ENCODE peak calls at places on chromosomes 7 and 10, in seven cellular contexts. One of them, this sample, is unnamed.

GRCh38 chr10:113550365-113550764 is 2.5 kb upstream of the HABP2 start:
- DNase-seq in MM.1S: no peak
- DNase-seq in endothelial cell: no peak
- DNase-seq in hepatocyte: no peak
- DNase-seq in GM13976: no peak
- DNase-seq in cardiac fibroblast: peak
- DNase-seq in breast epithelium: no peak
- DNase-seq in this sample: peak

GRCh38 chr10:66180651-66181318 is 745.1 kb upstream of the LRRTM3 start:
- DNase-seq in GM13976: peak
- DNase-seq in cardiac fibroblast: peak
- DNase-seq in MM.1S: peak
- DNase-seq in hepatocyte: peak
- DNase-seq in endothelial cell: peak
- DNase-seq in breast epithelium: no peak
- DNase-seq in this sample: peak

GRCh38 chr7:36228039-36228438 is 75.0 kb downstream of the EEPD1 start:
- DNase-seq in hepatocyte: no peak
- DNase-seq in breast epithelium: no peak
- DNase-seq in GM13976: no peak
- DNase-seq in MM.1S: no peak
- DNase-seq in endothelial cell: no peak
- DNase-seq in cardiac fibroblast: no peak
- DNase-seq in this sample: no peak

GRCh38 chr10:125057158-125058001 is 103.0 kb downstream of the CTBP2 start:
- DNase-seq in breast epithelium: no peak
- DNase-seq in endothelial cell: peak
- DNase-seq in MM.1S: peak
- DNase-seq in GM13976: peak
- DNase-seq in cardiac fibroblast: peak
- DNase-seq in hepatocyte: peak
- DNase-seq in this sample: peak

GRCh38 chr7:7971308-7972040 is 2.9 kb downstream of the GLCCI1 start:
- DNase-seq in MM.1S: no peak
- DNase-seq in endothelial cell: no peak
- DNase-seq in GM13976: no peak
- DNase-seq in cardiac fibroblast: no peak
- DNase-seq in hepatocyte: no peak
- DNase-seq in breast epithelium: no peak
- DNase-seq in this sample: no peak

GRCh38 chr7:130894146-130895005 is 160.4 kb upstream of the KLF14 start:
- DNase-seq in cardiac fibroblast: peak
- DNase-seq in GM13976: no peak
- DNase-seq in MM.1S: no peak
- DNase-seq in breast epithelium: no peak
- DNase-seq in hepatocyte: no peak
- DNase-seq in endothelial cell: no peak
- DNase-seq in this sample: no peak

GRCh38 chr10:98403812-98404504 is 11.0 kb downstream of the PYROXD2 start:
- DNase-seq in hepatocyte: no peak
- DNase-seq in endothelial cell: no peak
- DNase-seq in MM.1S: no peak
- DNase-seq in GM13976: no peak
- DNase-seq in breast epithelium: no peak
- DNase-seq in cardiac fibroblast: peak
- DNase-seq in this sample: no peak

GRCh38 chr7:128899392-128899791 is 11.1 kb downstream of the KCP start:
- DNase-seq in GM13976: no peak
- DNase-seq in breast epithelium: no peak
- DNase-seq in hepatocyte: no peak
- DNase-seq in MM.1S: no peak
- DNase-seq in cardiac fibroblast: no peak
- DNase-seq in endothelial cell: no peak
- DNase-seq in this sample: no peak

GRCh38 chr10:63935705-63936104 is 414.5 kb downstream of the REEP3 start:
- DNase-seq in MM.1S: peak
- DNase-seq in hepatocyte: no peak
- DNase-seq in endothelial cell: no peak
- DNase-seq in breast epithelium: no peak
- DNase-seq in cardiac fibroblast: peak
- DNase-seq in GM13976: peak
- DNase-seq in this sample: peak
- TF ChIP-seq CTCF in MM.1S: peak
- TF ChIP-seq CTCF in hepatocyte: peak
- TF ChIP-seq CTCF in endothelial cell: no peak
- TF ChIP-seq CTCF in breast epithelium: no peak
- TF ChIP-seq CTCF in cardiac fibroblast: peak
- TF ChIP-seq CTCF in GM13976: no peak
- TF ChIP-seq CTCF in this sample: no peak

GRCh38 chr7:120023494-120024167 is 249.3 kb upstream of the KCND2 start:
- DNase-seq in MM.1S: no peak
- DNase-seq in cardiac fibroblast: peak
- DNase-seq in endothelial cell: no peak
- DNase-seq in hepatocyte: no peak
- DNase-seq in breast epithelium: no peak
- DNase-seq in GM13976: no peak
- DNase-seq in this sample: no peak
- TF ChIP-seq CTCF in MM.1S: no peak
- TF ChIP-seq CTCF in cardiac fibroblast: no peak
- TF ChIP-seq CTCF in endothelial cell: no peak
- TF ChIP-seq CTCF in hepatocyte: no peak
- TF ChIP-seq CTCF in breast epithelium: no peak
- TF ChIP-seq CTCF in GM13976: no peak
- TF ChIP-seq CTCF in this sample: no peak

GRCh38 chr7:148286150-148286549 is 304.4 kb upstream of the C7orf33 start:
- DNase-seq in cardiac fibroblast: no peak
- DNase-seq in breast epithelium: no peak
- DNase-seq in endothelial cell: peak
- DNase-seq in MM.1S: peak
- DNase-seq in hepatocyte: peak
- DNase-seq in GM13976: no peak
- DNase-seq in this sample: no peak
- TF ChIP-seq CTCF in cardiac fibroblast: no peak
- TF ChIP-seq CTCF in breast epithelium: no peak
- TF ChIP-seq CTCF in endothelial cell: no peak
- TF ChIP-seq CTCF in MM.1S: peak
- TF ChIP-seq CTCF in hepatocyte: peak
- TF ChIP-seq CTCF in GM13976: no peak
- TF ChIP-seq CTCF in this sample: no peak

GRCh38 chr7:29607889-29608288 is 44.3 kb downstream of the PRR15 start:
- DNase-seq in endothelial cell: no peak
- DNase-seq in GM13976: no peak
- DNase-seq in hepatocyte: peak
- DNase-seq in MM.1S: no peak
- DNase-seq in breast epithelium: no peak
- DNase-seq in cardiac fibroblast: peak
- DNase-seq in this sample: no peak

GRCh38 chr7:29611941-29612527 is 48.4 kb downstream of the PRR15 start:
- DNase-seq in hepatocyte: no peak
- DNase-seq in breast epithelium: no peak
- DNase-seq in endothelial cell: no peak
- DNase-seq in MM.1S: no peak
- DNase-seq in cardiac fibroblast: no peak
- DNase-seq in GM13976: no peak
- DNase-seq in this sample: no peak

GRCh38 chr7:29609162-29610030 is 45.8 kb downstream of the PRR15 start:
- DNase-seq in endothelial cell: peak
- DNase-seq in cardiac fibroblast: peak
- DNase-seq in breast epithelium: no peak
- DNase-seq in GM13976: peak
- DNase-seq in MM.1S: peak
- DNase-seq in hepatocyte: peak
- DNase-seq in this sample: no peak

GRCh38 chr7:29612596-29612995 is 49.0 kb downstream of the PRR15 start:
- DNase-seq in breast epithelium: no peak
- DNase-seq in cardiac fibroblast: peak
- DNase-seq in MM.1S: no peak
- DNase-seq in GM13976: no peak
- DNase-seq in hepatocyte: no peak
- DNase-seq in endothelial cell: no peak
- DNase-seq in this sample: no peak

DNA sequence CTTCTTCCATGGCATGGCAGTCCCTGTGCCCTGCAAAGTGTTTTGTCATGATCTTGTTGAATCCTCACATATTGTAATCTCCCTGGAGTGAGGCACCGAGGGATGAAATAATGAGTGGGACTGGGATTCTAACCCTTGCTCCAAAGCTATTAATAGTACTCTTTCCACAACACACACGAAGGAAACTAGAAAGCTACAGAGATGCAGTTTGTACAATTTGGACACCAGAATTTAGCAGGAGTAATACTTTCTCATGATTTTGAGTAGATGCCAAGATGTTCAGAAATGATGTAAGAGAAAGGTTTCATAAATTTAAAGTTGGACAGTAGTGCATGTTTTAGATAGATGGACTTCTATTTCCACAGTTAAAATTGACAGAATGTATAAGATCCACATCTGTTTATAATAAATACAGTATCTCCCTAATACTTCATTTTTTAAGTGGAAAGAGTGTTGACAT is 46.4 kb downstream of the PRR15 start:
- DNase-seq in hepatocyte: no peak
- DNase-seq in GM13976: no peak
- DNase-seq in endothelial cell: no peak
- DNase-seq in MM.1S: no peak
- DNase-seq in breast epithelium: no peak
- DNase-seq in cardiac fibroblast: peak
- DNase-seq in this sample: no peak
- TF ChIP-seq CTCF in hepatocyte: no peak
- TF ChIP-seq CTCF in GM13976: no peak
- TF ChIP-seq CTCF in endothelial cell: peak
- TF ChIP-seq CTCF in MM.1S: no peak
- TF ChIP-seq CTCF in breast epithelium: no peak
- TF ChIP-seq CTCF in cardiac fibroblast: no peak
- TF ChIP-seq CTCF in this sample: no peak

DNA sequence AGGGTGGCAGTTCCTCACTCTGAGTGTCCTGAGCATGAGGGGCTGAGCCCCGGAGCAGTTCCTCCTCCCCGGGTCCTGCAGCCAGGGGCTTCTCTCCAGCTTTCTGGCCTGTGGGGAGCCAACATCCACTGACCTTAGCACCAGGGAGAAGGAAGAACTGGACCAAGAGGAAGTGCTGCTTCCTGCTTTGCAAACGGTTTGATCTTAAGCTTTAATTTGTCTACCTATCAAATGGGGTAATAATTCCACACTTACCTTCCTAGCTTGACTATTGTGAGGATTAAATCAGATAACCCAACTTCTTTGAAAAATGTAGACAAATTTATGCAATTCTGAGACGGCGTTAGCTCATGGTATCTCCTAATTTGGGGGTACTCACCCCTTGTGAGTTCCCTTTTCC is 2.0 kb downstream of the NOBOX start:
- DNase-seq in GM13976: no peak
- DNase-seq in cardiac fibroblast: no peak
- DNase-seq in hepatocyte: no peak
- DNase-seq in endothelial cell: no peak
- DNase-seq in MM.1S: no peak
- DNase-seq in breast epithelium: no peak
- DNase-seq in this sample: no peak
- TF ChIP-seq CTCF in GM13976: no peak
- TF ChIP-seq CTCF in cardiac fibroblast: no peak
- TF ChIP-seq CTCF in hepatocyte: no peak
- TF ChIP-seq CTCF in endothelial cell: no peak
- TF ChIP-seq CTCF in MM.1S: no peak
- TF ChIP-seq CTCF in breast epithelium: no peak
- TF ChIP-seq CTCF in this sample: no peak

GRCh38 chr10:91643700-91644099 is 10.8 kb upstream of the PPP1R3C start:
- DNase-seq in endothelial cell: no peak
- DNase-seq in hepatocyte: no peak
- DNase-seq in MM.1S: no peak
- DNase-seq in breast epithelium: no peak
- DNase-seq in GM13976: no peak
- DNase-seq in cardiac fibroblast: peak
- DNase-seq in this sample: no peak
- TF ChIP-seq CTCF in endothelial cell: peak
- TF ChIP-seq CTCF in hepatocyte: peak
- TF ChIP-seq CTCF in MM.1S: peak
- TF ChIP-seq CTCF in breast epithelium: peak
- TF ChIP-seq CTCF in GM13976: no peak
- TF ChIP-seq CTCF in cardiac fibroblast: peak
- TF ChIP-seq CTCF in this sample: no peak

This sample was measured in GM20000.